ENCODE peak calls at places on chromosomes 1 and 21, in six cellular contexts. L is prostate gland, H is adipocyte, B is upper lobe of right lung, P is thyroid gland, G is fibroblast of lung. J is an unnamed sample. For H3K36me3, the result is how much of the 10 kb centered on the place peaks cover.

GRCh38 chr1:227604446-227604845 is 41.1 kb downstream of the ZNF678 start:
- DNase-seq in B (no peak), G (no peak), P (peak), L (no peak), H (peak), J (no peak)

GRCh38 chr21:45555557-45556301 is 13.5 kb upstream of the SLC19A1 start:
- DNase-seq in H (peak), G (peak), B (peak), L (peak), P (peak), J (peak)

GRCh38 chr21:34019402-34019801 is 54.0 kb upstream of the MRPS6 start:
- DNase-seq in G (no peak), H (no peak), L (no peak), B (no peak), P (no peak), J (no peak)

GRCh38 chr1:185325413-185325812 is 8.4 kb upstream of the IVNS1ABP start:
- DNase-seq in B (no peak), G (no peak), P (peak), H (no peak), L (no peak), J (no peak)

GRCh38 chr1:58722967-58723366 is 23.1 kb upstream of the MYSM1 start:
- DNase-seq in H (no peak), G (no peak), P (no peak), L (no peak), B (no peak), J (no peak)

GRCh38 chr1:119637719-119638118 is 10.3 kb downstream of the ZNF697 start:
- DNase-seq in H (no peak), G (peak), P (no peak), B (no peak), L (no peak), J (no peak)

GRCh38 chr21:44626262-44626661 is 631 bp upstream of the KRTAP10-9 start:
- DNase-seq in P (no peak), B (no peak), H (no peak), G (no peak), L (no peak), J (no peak)

GRCh38 chr1:4161271-4162006 is 261.4 kb upstream of the C1orf174 start:
- DNase-seq in H (no peak), B (peak), L (no peak), G (no peak), P (no peak), J (no peak)

GRCh38 chr1:23797478-23798448 is 2.8 kb downstream of the GALE start:
- DNase-seq in B (no peak), P (no peak), L (no peak), H (no peak), G (no peak), J (no peak)

DNA sequence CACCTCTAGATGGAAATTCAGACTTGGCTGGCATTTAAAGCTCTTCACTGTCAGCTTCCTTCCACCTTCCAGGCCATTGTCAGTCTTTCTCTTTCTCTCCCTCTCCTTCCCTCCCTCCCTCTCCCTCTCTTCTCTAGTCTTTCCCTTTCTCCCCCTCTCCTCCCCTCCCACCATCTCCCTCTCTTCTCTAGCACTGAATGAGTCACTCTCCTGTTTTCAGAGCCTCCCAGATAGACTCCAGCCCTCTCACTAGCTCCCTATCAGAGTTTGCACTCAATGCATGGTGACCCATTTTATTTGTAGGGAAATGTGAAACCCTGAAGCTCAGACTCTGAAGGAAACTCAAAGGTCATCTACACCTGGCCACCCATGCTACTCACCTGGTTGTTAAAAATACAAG is 4.4 kb upstream of the MATN1 start:
- DNase-seq in G (peak), P (no peak), L (no peak), H (peak), B (no peak), J (no peak)
- H3K36me3 ChIP-seq in G (under half), P (under half), L (under half), H (under half), B (under half), J (under half)

DNA sequence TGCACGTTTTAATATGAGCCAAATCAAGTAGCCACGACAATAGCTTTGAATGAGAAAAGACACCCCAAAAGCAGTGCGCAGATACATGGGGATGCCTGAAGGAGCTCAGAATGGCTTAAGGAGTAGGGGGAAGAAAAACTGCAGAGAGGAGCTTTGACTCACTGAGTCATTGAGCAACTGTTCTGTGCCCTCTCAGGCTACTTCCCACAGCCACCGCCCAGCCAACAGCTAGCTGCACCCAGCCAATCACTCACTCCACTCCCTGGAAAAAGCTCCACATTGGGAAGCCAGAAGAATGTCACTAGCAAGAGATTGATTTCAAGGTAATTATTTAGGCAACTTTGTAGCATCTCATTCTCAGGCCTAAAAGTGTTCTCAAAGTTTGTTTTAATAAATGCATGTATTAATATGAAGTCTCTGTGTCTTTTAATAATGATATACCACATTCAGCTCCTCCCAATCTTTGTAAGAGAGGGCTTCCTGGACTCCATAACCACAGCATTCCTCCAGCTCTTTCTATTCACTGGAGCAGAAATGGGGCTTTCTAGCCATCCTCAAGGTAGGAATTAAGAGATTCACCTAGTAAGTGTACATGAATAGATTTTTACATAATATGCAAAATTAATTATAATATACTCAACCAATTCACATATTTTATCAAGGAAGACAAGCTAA is 16.8 kb downstream of the DUSP10 start:
- DNase-seq in L (no peak), B (peak), G (peak), P (no peak), H (peak), J (peak)
- H3K36me3 ChIP-seq in L (under half), B (under half), G (under half), P (under half), H (half or more), J (under half)

DNA sequence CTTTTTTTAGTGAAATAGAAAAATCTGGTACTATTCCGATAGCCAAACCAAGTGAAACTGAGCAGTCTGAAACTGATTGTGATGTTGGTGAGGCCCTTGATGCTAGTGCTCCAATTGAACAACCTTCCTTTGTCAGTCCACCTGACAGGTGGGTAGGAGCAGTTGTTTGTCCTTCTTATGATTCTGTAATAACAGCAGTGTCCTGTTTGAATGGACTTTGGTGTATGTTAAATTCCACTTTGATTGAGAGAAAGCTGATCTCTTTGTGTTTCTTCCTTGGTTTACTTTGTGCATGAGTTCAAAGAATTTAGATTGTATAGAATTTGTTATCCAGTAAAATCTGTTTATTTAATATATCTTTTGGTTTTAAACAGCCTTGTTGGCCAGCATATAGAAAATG is 24.3 kb downstream of the SUCO start:
- DNase-seq in P (no peak), B (no peak), L (no peak), G (no peak), H (no peak), J (no peak)
- H3K36me3 ChIP-seq in P (under half), B (under half), L (under half), G (under half), H (under half), J (under half)

DNA sequence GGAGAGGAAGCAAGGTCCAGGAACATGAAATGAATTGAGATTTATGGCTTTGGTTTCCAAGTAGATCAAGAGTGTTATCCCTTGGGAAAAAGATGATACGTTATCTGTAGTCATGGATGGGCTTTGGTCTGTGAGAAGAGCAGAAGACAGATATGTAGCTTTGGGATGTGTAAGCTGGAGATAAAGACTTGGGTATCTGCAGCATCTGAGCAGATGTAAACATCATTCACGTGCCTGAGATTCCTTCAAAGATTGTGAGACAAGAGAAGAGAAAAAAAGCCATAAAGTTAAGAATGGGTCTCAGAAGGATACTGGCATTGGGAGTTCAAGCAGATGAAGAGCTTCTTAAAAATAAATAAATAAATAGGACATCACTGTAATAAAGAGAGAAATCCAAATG is 217.8 kb downstream of the PTPRC start:
- DNase-seq in B (no peak), L (no peak), G (no peak), P (no peak), H (no peak), J (no peak)
- H3K36me3 ChIP-seq in B (under half), L (under half), G (under half), P (under half), H (under half), J (under half)

GRCh38 chr1:229523052-229523451 is 14.9 kb upstream of the NUP133 start:
- DNase-seq in B (no peak), L (no peak), H (no peak), G (no peak), P (no peak), J (no peak)
- H3K36me3 ChIP-seq in B (half or more), L (under half), H (half or more), G (under half), P (under half), J (half or more)

GRCh38 chr1:26555550-26555981 is 26.0 kb downstream of the RPS6KA1 start:
- DNase-seq in G (no peak), P (no peak), B (no peak), H (no peak), L (no peak), J (no peak)

GRCh38 chr1:26558649-26559048 is 29.1 kb downstream of the RPS6KA1 start:
- DNase-seq in H (no peak), B (no peak), G (no peak), L (no peak), P (no peak), J (no peak)

GRCh38 chr1:26557078-26557477 is 27.5 kb downstream of the RPS6KA1 start:
- DNase-seq in H (no peak), B (no peak), G (no peak), P (no peak), L (no peak), J (no peak)

GRCh38 chr1:26556041-26556440 is 26.5 kb downstream of the RPS6KA1 start:
- DNase-seq in B (no peak), H (no peak), L (no peak), P (no peak), G (no peak), J (no peak)

GRCh38 chr1:26560403-26560780 is 30.8 kb downstream of the RPS6KA1 start:
- DNase-seq in G (no peak), P (no peak), B (no peak), H (no peak), L (no peak), J (no peak)
- H3K36me3 ChIP-seq in G (under half), P (under half), B (half or more), H (under half), L (under half), J (half or more)

DNA sequence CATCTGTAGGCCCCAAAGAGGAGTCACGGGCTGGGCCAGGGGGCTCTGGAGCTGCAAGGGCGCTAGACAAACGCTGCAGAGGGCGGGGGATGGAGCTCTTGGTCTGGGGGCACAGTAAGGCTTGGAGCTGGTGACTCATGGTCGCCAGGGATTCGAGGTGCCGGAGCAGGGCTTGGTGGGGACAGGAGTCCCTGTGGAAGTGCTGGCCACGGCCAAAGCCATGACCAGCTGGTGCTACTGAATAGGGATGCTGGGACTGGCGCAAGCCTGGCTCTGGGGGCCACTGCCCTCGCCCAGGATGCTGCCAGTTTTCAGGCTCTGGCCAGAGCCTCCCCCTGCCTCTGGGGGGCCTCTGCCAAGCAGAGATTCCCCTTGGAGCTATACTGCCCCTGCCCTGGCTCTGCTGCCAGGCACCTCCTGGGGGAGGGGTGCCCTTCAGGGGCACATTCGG is 25.2 kb downstream of the SPOCD1 start:
- DNase-seq in P (no peak), G (no peak), L (no peak), B (peak), H (no peak), J (peak)
- H3K36me3 ChIP-seq in P (under half), G (under half), L (under half), B (under half), H (under half), J (under half)

J was measured in lower lobe of right lung.